ENCODE peak calls at places on chromosomes 1 and 21, in five cellular contexts. I is naive thymus-derived CD8-positive, alpha-beta T cell; L is head of caudate nucleus; P is germinal center; X is adrenal gland. E is an unnamed sample.

GRCh38 chr1:27011976-27012563 is 580 bp downstream of the TENT5B start:
- DNase-seq in I (peak), L (no peak), P (no peak), X (no peak), E (no peak)

GRCh38 chr1:19743180-19743579 is 56.5 kb downstream of the TMCO4 start:
- DNase-seq in I (no peak), L (no peak), P (no peak), X (no peak), E (no peak)

GRCh38 chr1:244964112-244964971 is 100.0 kb upstream of the HNRNPU start:
- DNase-seq in I (no peak), L (no peak), P (no peak), X (peak), E (no peak)

GRCh38 chr1:209150114-209150513 is 433.4 kb upstream of the CAMK1G start:
- DNase-seq in I (no peak), L (no peak), P (no peak), X (no peak), E (peak)

GRCh38 chr1:95311006-95311405 is 77.0 kb downstream of the RWDD3 start:
- DNase-seq in I (no peak), L (no peak), P (no peak), X (no peak), E (peak)

GRCh38 chr1:198264271-198264670 is 107.5 kb downstream of the NEK7 start:
- DNase-seq in I (no peak), L (no peak), P (no peak), X (no peak), E (no peak)

GRCh38 chr1:184954232-184954995 is 19.9 kb downstream of the NIBAN1 start:
- DNase-seq in I (no peak), L (no peak), P (no peak), X (no peak), E (no peak)

GRCh38 chr1:94384485-94385353 is 33.5 kb upstream of the ABCD3 start:
- DNase-seq in I (peak), L (no peak), P (peak), X (no peak), E (no peak)

GRCh38 chr1:81477704-81478103 is 323.0 kb upstream of the ADGRL2 start:
- DNase-seq in I (no peak), L (no peak), P (no peak), X (no peak), E (no peak)

GRCh38 chr1:47436979-47437517 is 796 bp upstream of the FOXD2 start:
- DNase-seq in I (no peak), L (no peak), P (peak), X (no peak), E (no peak)

GRCh38 chr1:210214573-210215409 is 17.8 kb upstream of the SERTAD4 start:
- DNase-seq in I (no peak), L (no peak), P (no peak), X (no peak), E (no peak)

GRCh38 chr1:53327183-53327941 is 508 bp downstream of the LRP8 start:
- DNase-seq in I (peak), L (no peak), P (peak), X (peak), E (peak)

GRCh38 chr1:115086176-115086830 is 3.0 kb downstream of the TSPAN2 start:
- DNase-seq in I (no peak), L (no peak), P (no peak), X (no peak), E (no peak)

GRCh38 chr1:32962248-32962896 is 2.2 kb downstream of the RNF19B start:
- DNase-seq in I (no peak), L (no peak), P (peak), X (no peak), E (no peak)

GRCh38 chr1:39570477-39571177 is 6.0 kb downstream of the PABPC4 start:
- DNase-seq in I (no peak), L (no peak), P (no peak), X (peak), E (no peak)

GRCh38 chr1:51976831-51977602 is 13.5 kb downstream of the RAB3B start:
- DNase-seq in I (no peak), L (no peak), P (no peak), X (no peak), E (no peak)

GRCh38 chr1:44643721-44644330 is 30.5 kb downstream of the TMEM53 start:
- DNase-seq in I (no peak), L (no peak), P (no peak), X (no peak), E (no peak)

GRCh38 chr1:11178021-11179015 is 10.8 kb upstream of the ANGPTL7 start:
- DNase-seq in I (no peak), L (no peak), P (no peak), X (no peak), E (peak)

GRCh38 chr1:110097507-110098221 is 14.6 kb upstream of the UBL4B start:
- DNase-seq in I (no peak), L (no peak), P (no peak), X (no peak), E (no peak)

GRCh38 chr1:245316791-245317190 is 162.0 kb downstream of the KIF26B start:
- DNase-seq in I (no peak), L (no peak), P (no peak), X (no peak), E (no peak)

GRCh38 chr1:40944841-40945430 is 34.6 kb upstream of the CTPS1 start:
- DNase-seq in I (no peak), L (no peak), P (no peak), X (peak), E (no peak)

GRCh38 chr1:18940303-18941020 is 16.0 kb downstream of the IFFO2 start:
- DNase-seq in I (no peak), L (no peak), P (no peak), X (no peak), E (no peak)

GRCh38 chr1:221810406-221810805 is 68.5 kb upstream of the DUSP10 start:
- DNase-seq in I (no peak), L (no peak), P (no peak), X (no peak), E (no peak)

GRCh38 chr1:3148171-3148570 is 79.2 kb downstream of the PRDM16 start:
- DNase-seq in I (no peak), L (no peak), P (no peak), X (no peak), E (no peak)

GRCh38 chr1:8711161-8711560 is 106.3 kb downstream of the RERE start:
- DNase-seq in I (no peak), L (no peak), P (no peak), X (no peak), E (no peak)

GRCh38 chr1:108785264-108785663 is 38.8 kb downstream of the STXBP3 start:
- DNase-seq in I (no peak), L (no peak), P (no peak), X (no peak), E (no peak)

GRCh38 chr1:16153999-16154673 is 1.7 kb downstream of the EPHA2 start:
- DNase-seq in I (no peak), L (no peak), P (no peak), X (no peak), E (peak)

GRCh38 chr1:232589809-232590741 is 39.9 kb downstream of the SIPA1L2 start:
- DNase-seq in I (no peak), L (no peak), P (no peak), X (no peak), E (no peak)

GRCh38 chr21:40688106-40688850 is 158.7 kb downstream of the DSCAM start:
- DNase-seq in I (no peak), L (no peak), P (no peak), X (no peak), E (no peak)

GRCh38 chr1:88126467-88126866 is 557.6 kb upstream of the PKN2 start:
- DNase-seq in I (no peak), L (no peak), P (no peak), X (no peak), E (no peak)

GRCh38 chr21:34603710-34604057 is 11.2 kb downstream of the RCAN1 start:
- DNase-seq in I (no peak), L (no peak), P (no peak), X (no peak), E (no peak)

GRCh38 chr1:21921100-21921875 is 15.8 kb downstream of the HSPG2 start:
- DNase-seq in I (no peak), L (no peak), P (no peak), X (no peak), E (no peak)

GRCh38 chr1:24415910-24416665 is 486 bp downstream of the NIPAL3 start:
- DNase-seq in I (no peak), L (peak), P (peak), X (no peak), E (no peak)

GRCh38 chr1:111274653-111275052 is 16.0 kb upstream of the CHIA start:
- DNase-seq in I (no peak), L (no peak), P (no peak), X (no peak), E (no peak)

GRCh38 chr21:25572895-25573310 is 34.4 kb downstream of the MRPL39 start:
- DNase-seq in I (peak), L (no peak), P (peak), X (no peak), E (no peak)

GRCh38 chr1:6888268-6888667 is 103.0 kb downstream of the CAMTA1 start:
- DNase-seq in I (no peak), L (no peak), P (no peak), X (no peak), E (no peak)